ENCODE peak calls at places on chromosomes 2 and 18, in ten cellular contexts. O, K, Q, X, F, S, P, D, E and N are unnamed samples. For H3K9me3, the result is how much of the 10 kb centered on the place peaks cover.

GRCh38 chr2:226114436-226114835 is 685.2 kb downstream of the IRS1 start:
- DNase-seq in O (no peak), K (no peak), Q (peak), X (no peak), F (peak), S (no peak), P (peak), D (no peak), E (no peak), N (no peak)

GRCh38 chr2:68448671-68449394 is 18.3 kb downstream of the FBXO48 start:
- DNase-seq in O (peak), K (no peak), Q (no peak), X (no peak), F (no peak), S (no peak), P (no peak), D (no peak), E (no peak), N (no peak)

GRCh38 chr18:68083776-68084175 is 567.3 kb upstream of the DSEL start:
- DNase-seq in O (no peak), K (no peak), Q (no peak), X (no peak), F (peak), S (no peak), P (no peak), D (no peak), E (no peak), N (no peak)

GRCh38 chr2:48504647-48505327 is 25.2 kb upstream of the STON1 start:
- DNase-seq in O (no peak), K (peak), Q (no peak), X (no peak), F (peak), S (no peak), P (no peak), D (no peak), E (no peak), N (no peak)

GRCh38 chr2:38113036-38113435 is 37.1 kb upstream of the CYP1B1 start:
- DNase-seq in O (no peak), K (no peak), Q (no peak), X (no peak), F (no peak), S (no peak), P (no peak), D (no peak), E (no peak), N (no peak)

GRCh38 chr2:25237764-25238163 is 69.4 kb upstream of the POMC start:
- DNase-seq in O (no peak), K (no peak), Q (no peak), X (no peak), F (no peak), S (no peak), P (no peak), D (no peak), E (no peak), N (no peak)

GRCh38 chr2:28350791-28351285 is 41.8 kb upstream of the FOSL2 start:
- DNase-seq in O (no peak), K (no peak), Q (no peak), X (no peak), F (no peak), S (no peak), P (no peak), D (no peak), E (no peak), N (no peak)

GRCh38 chr18:73752546-73752945 is 395.1 kb downstream of the FBXO15 start:
- DNase-seq in O (no peak), K (no peak), Q (peak), X (no peak), F (peak), S (no peak), P (no peak), D (no peak), E (no peak), N (no peak)

GRCh38 chr2:205743137-205743536 is 60.8 kb downstream of the NRP2 start:
- DNase-seq in O (no peak), K (no peak), Q (no peak), X (no peak), F (no peak), S (no peak), P (no peak), D (no peak), E (no peak), N (no peak)

GRCh38 chr2:52976132-52976949 is 791.3 kb upstream of the CHAC2 start:
- DNase-seq in O (no peak), K (no peak), Q (peak), X (no peak), F (peak), S (peak), P (no peak), D (peak), E (no peak), N (no peak)

GRCh38 chr18:3540805-3541548 is 91.0 kb downstream of the TGIF1 start:
- DNase-seq in O (no peak), K (no peak), Q (peak), X (no peak), F (no peak), S (no peak), P (no peak), D (no peak), E (no peak), N (no peak)

GRCh38 chr2:117726747-117727146 is 87.7 kb upstream of the DDX18 start:
- DNase-seq in O (no peak), K (no peak), Q (no peak), X (no peak), F (no peak), S (no peak), P (no peak), D (no peak), E (no peak), N (no peak)

GRCh38 chr2:150369862-150370261 is 117.6 kb downstream of the RND3 start:
- DNase-seq in O (no peak), K (no peak), Q (no peak), X (no peak), F (no peak), S (no peak), P (no peak), D (no peak), E (no peak), N (no peak)

GRCh38 chr2:133424876-133425275 is 143.4 kb downstream of the NCKAP5 start:
- DNase-seq in O (no peak), K (no peak), Q (peak), X (no peak), F (peak), S (no peak), P (no peak), D (no peak), E (no peak), N (no peak)

GRCh38 chr2:120383631-120384477 is 37.9 kb downstream of the INHBB start:
- DNase-seq in O (no peak), K (peak), Q (no peak), X (no peak), F (no peak), S (no peak), P (no peak), D (no peak), E (no peak), N (no peak)

GRCh38 chr2:163640542-163641195 is 95.1 kb downstream of the FIGN start:
- DNase-seq in O (no peak), K (no peak), Q (no peak), X (no peak), F (no peak), S (no peak), P (no peak), D (no peak), E (no peak), N (no peak)

GRCh38 chr18:32389868-32390267 is 80.8 kb downstream of the GAREM1 start:
- DNase-seq in O (no peak), K (peak), Q (no peak), X (peak), F (no peak), S (no peak), P (peak), D (no peak), E (no peak), N (no peak)

GRCh38 chr2:126945118-126945517 is 46.4 kb downstream of the TEX51 start:
- DNase-seq in O (no peak), K (no peak), Q (no peak), X (no peak), F (no peak), S (no peak), P (no peak), D (no peak), E (no peak), N (no peak)

GRCh38 chr2:126943612-126944011 is 44.9 kb downstream of the TEX51 start:
- DNase-seq in O (no peak), K (no peak), Q (no peak), X (no peak), F (no peak), S (no peak), P (no peak), D (no peak), E (no peak), N (no peak)

GRCh38 chr2:126947090-126947404 is 48.4 kb downstream of the TEX51 start:
- DNase-seq in O (no peak), K (no peak), Q (no peak), X (no peak), F (no peak), S (no peak), P (no peak), D (no peak), E (no peak), N (no peak)

GRCh38 chr2:126949775-126950174 is 51.1 kb downstream of the TEX51 start:
- DNase-seq in O (no peak), K (no peak), Q (no peak), X (no peak), F (no peak), S (no peak), P (no peak), D (no peak), E (no peak), N (no peak)

GRCh38 chr2:126946323-126947089 is 47.8 kb downstream of the TEX51 start:
- DNase-seq in O (no peak), K (no peak), Q (no peak), X (no peak), F (no peak), S (no peak), P (no peak), D (no peak), E (no peak), N (no peak)
- H3K9me3 ChIP-seq in O (under half), K (under half), Q (under half), X (under half), F (under half), S (under half), P (under half), D (under half), E (under half), N (under half)

GRCh38 chr2:78263571-78263970 is 741.4 kb upstream of the LRRTM4 start:
- DNase-seq in O (no peak), K (no peak), Q (no peak), X (no peak), F (no peak), S (no peak), P (no peak), D (no peak), E (no peak), N (no peak)
- H3K9me3 ChIP-seq in O (under half), K (under half), Q (under half), X (under half), F (under half), S (under half), P (under half), D (under half), E (under half), N (under half)

GRCh38 chr18:78692105-78692504 is 287.5 kb upstream of the SALL3 start:
- DNase-seq in O (no peak), K (no peak), Q (no peak), X (no peak), F (no peak), S (no peak), P (no peak), D (no peak), E (no peak), N (no peak)
- H3K9me3 ChIP-seq in O (under half), K (under half), Q (under half), X (under half), F (under half), S (under half), P (under half), D (under half), E (under half), N (under half)

GRCh38 chr2:89821455-89821945 is 1130.0 kb downstream of the RPIA start:
- DNase-seq in O (no peak), K (no peak), Q (no peak), X (no peak), F (no peak), S (no peak), P (no peak), D (no peak), E (no peak), N (no peak)

GRCh38 chr2:89818873-89819272 is 1127.4 kb downstream of the RPIA start:
- DNase-seq in O (no peak), K (no peak), Q (no peak), X (no peak), F (no peak), S (no peak), P (no peak), D (no peak), E (no peak), N (no peak)

GRCh38 chr2:89823556-89823955 is 1132.1 kb downstream of the RPIA start:
- DNase-seq in O (no peak), K (no peak), Q (no peak), X (no peak), F (no peak), S (no peak), P (no peak), D (no peak), E (no peak), N (no peak)

GRCh38 chr2:89820248-89820647 is 1128.8 kb downstream of the RPIA start:
- DNase-seq in O (no peak), K (no peak), Q (no peak), X (no peak), F (no peak), S (no peak), P (no peak), D (no peak), E (no peak), N (no peak)

DNA sequence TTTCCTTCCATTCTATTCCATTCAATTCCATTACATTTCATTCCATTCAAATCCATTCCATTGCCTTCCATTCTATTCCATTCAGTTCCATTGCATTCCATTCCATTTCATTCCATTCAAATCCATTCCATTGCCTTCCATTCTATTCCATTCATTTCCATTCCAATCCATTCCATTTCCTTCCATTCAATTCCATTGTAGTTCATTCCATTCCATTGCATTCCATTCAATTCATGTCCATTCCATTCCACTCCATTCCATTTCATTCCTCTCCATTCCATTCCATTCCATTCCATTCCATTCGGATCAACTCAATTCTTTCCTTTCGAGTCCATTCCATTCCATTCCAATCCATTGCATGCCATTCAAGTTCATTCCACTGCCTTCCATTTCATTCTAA is 1128.3 kb downstream of the RPIA start:
- DNase-seq in O (no peak), K (no peak), Q (no peak), X (no peak), F (no peak), S (no peak), P (no peak), D (no peak), E (no peak), N (no peak)
- H3K9me3 ChIP-seq in O (under half), K (under half), Q (half or more), X (under half), F (under half), S (under half), P (under half), D (under half), E (half or more), N (under half)